ENCODE peak calls at places on chromosomes 12 and 14, in nine cellular contexts. F is bronchial epithelial cell; N is heart left ventricle; U is cardiac fibroblast; G is fibroblast of lung; D is IMR-90; C is lower leg skin; J is CD4-positive, alpha-beta T cell; H is nephron progenitor cell. W is an unnamed sample.

GRCh38 chr14:65255583-65256443 is 153.5 kb upstream of the MAX start:
- DNase-seq in F (peak; percentile 84), N (no peak), U (no peak), G (no peak), D (no peak), C (peak; percentile 87), J (no peak), H (peak; percentile 13), W (peak; percentile 46)

GRCh38 chr14:100129161-100129589 is 30.3 kb downstream of the DEGS2 start:
- DNase-seq in F (no peak), N (peak; percentile 53), U (peak; percentile 62), G (peak; percentile 53), D (peak; percentile 55), C (no peak), J (no peak), H (no peak), W (no peak)

GRCh38 chr14:24665440-24665991 is 31.5 kb upstream of the GZMB start:
- DNase-seq in F (peak; percentile 29), N (no peak), U (no peak), G (no peak), D (no peak), C (no peak), J (no peak), H (no peak), W (no peak)

GRCh38 chr12:19709889-19710288 is 270.6 kb downstream of the AEBP2 start:
- DNase-seq in F (no peak), N (no peak), U (no peak), G (no peak), D (peak; percentile 73), C (no peak), J (no peak), H (no peak), W (no peak)

GRCh38 chr14:31949709-31950108 is 127.4 kb upstream of the ARHGAP5 start:
- DNase-seq in F (peak; percentile 90), N (no peak), U (no peak), G (peak; percentile 33), D (peak; percentile 48), C (no peak), J (no peak), H (no peak), W (no peak)

GRCh38 chr12:50287271-50287670 is 4.0 kb upstream of the LIMA1 start:
- DNase-seq in F (no peak), N (no peak), U (no peak), G (no peak), D (no peak), C (no peak), J (no peak), H (no peak), W (no peak)

GRCh38 chr14:95523818-95524448 is 7.5 kb upstream of the SYNE3 start:
- DNase-seq in F (peak; percentile 55), N (no peak), U (peak; percentile 70), G (peak; percentile 90), D (peak; percentile 89), C (peak; percentile 76), J (peak; percentile 42), H (no peak), W (peak; percentile 83)

GRCh38 chr12:79407671-79408622 is 282.8 kb downstream of the PAWR start:
- DNase-seq in F (peak; percentile 79), N (peak; percentile 31), U (peak; percentile 92), G (peak; percentile 87), D (peak; percentile 91), C (no peak), J (no peak), H (peak; percentile 43), W (peak; percentile 85)

GRCh38 chr12:31588976-31589375 is 2.0 kb downstream of the DENND5B start:
- DNase-seq in F (no peak), N (no peak), U (peak; percentile 5), G (peak; percentile 12), D (no peak), C (no peak), J (no peak), H (no peak), W (no peak)

GRCh38 chr14:65200454-65200853 is 98.1 kb upstream of the MAX start:
- DNase-seq in F (no peak), N (no peak), U (no peak), G (no peak), D (no peak), C (no peak), J (no peak), H (no peak), W (no peak)

GRCh38 chr14:74763803-74764531 is 851 bp downstream of the YLPM1 start:
- DNase-seq in F (peak; percentile 66), N (peak; percentile 30), U (peak; percentile 17), G (peak; percentile 10), D (peak; percentile 17), C (peak; percentile 86), J (peak; percentile 7), H (peak; percentile 6), W (peak; percentile 22)

GRCh38 chr14:95138876-95139275 is 18.5 kb downstream of the DICER1 start:
- DNase-seq in F (no peak), N (no peak), U (no peak), G (no peak), D (peak; percentile 18), C (no peak), J (no peak), H (no peak), W (peak; percentile 15)

GRCh38 chr12:46187023-46187422 is 81.8 kb downstream of the SLC38A1 start:
- DNase-seq in F (peak; percentile 60), N (peak; percentile 40), U (peak; percentile 85), G (peak; percentile 94), D (peak; percentile 93), C (no peak), J (no peak), H (no peak), W (no peak)

GRCh38 chr12:52673713-52674415 is 6.3 kb downstream of the KRT1 start:
- DNase-seq in F (no peak), N (no peak), U (no peak), G (no peak), D (no peak), C (no peak), J (no peak), H (no peak), W (no peak)

GRCh38 chr14:70086685-70087379 is 101.9 kb downstream of the SLC8A3 start:
- DNase-seq in F (peak; percentile 48), N (no peak), U (peak; percentile 68), G (peak; percentile 62), D (peak; percentile 54), C (no peak), J (no peak), H (peak; percentile 28), W (peak; percentile 72)

GRCh38 chr12:11958216-11959091 is 112.3 kb upstream of the BCL2L14 start:
- DNase-seq in F (peak; percentile 93), N (no peak), U (peak; percentile 85), G (peak; percentile 81), D (peak; percentile 95), C (no peak), J (no peak), H (no peak), W (no peak)

DNA sequence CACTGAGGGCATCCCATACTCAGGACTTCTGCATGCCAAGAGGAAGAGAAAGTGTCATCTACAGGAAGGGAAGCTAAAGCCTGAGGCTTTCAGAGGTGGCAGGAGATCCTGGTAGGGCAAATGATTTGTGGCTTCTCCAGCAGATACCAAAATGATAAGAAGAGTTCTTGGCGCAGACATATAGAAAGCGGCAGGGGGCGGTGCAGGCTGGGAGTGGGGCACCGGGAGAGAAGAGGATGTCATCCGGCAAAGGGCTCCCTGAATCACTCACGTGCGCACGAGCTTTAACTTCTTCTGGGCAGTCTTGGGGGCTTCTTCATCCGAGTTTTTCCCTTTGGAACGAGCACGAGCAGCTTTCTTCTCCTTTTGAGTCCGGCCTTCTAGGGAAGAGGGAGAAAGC is 5.2 kb upstream of the ACRBP start:
- DNase-seq in F (no peak), N (no peak), U (no peak), G (no peak), D (no peak), C (no peak), J (no peak), H (no peak), W (no peak)
- TF ChIP-seq CTCF in F (no peak), N (no peak), U (no peak), G (no peak), D (no peak), C (no peak), J (no peak), H (no peak), W (no peak)

DNA sequence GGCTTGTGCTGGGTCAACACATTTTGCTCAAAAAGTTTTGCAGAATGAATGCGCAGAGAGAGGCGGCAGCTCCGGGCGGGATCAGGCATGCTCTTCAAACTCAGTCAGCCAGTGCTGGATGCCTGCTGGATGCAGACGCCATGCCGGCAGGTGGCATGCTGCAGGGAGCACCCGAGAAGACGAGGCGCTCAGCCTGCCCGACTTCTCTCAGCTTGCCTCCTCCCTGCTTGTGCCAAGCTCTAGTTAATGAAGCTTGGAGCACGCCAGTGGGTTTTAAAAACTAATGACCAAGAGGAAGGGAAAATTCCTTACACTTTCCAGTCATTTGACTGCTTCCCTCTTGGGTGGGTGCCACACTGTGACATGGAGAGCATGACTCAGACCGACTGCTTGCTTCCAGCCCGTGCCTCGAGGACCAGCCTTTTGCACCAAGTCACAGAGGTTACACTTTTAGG is 39.8 kb downstream of the SLC24A4 start:
- DNase-seq in F (no peak), N (no peak), U (peak; percentile 19), G (no peak), D (peak; percentile 13), C (peak; percentile 86), J (no peak), H (no peak), W (no peak)
- TF ChIP-seq CTCF in F (no peak), N (no peak), U (no peak), G (no peak), D (no peak), C (no peak), J (no peak), H (no peak), W (no peak)

GRCh38 chr12:94875525-94875924 is 128.0 kb downstream of the NDUFA12 start:
- DNase-seq in F (peak; percentile 69), N (no peak), U (peak; percentile 10), G (peak; percentile 28), D (no peak), C (no peak), J (no peak), H (no peak), W (peak; percentile 27)
- TF ChIP-seq CTCF in F (peak; percentile 26), N (no peak), U (no peak), G (peak; percentile 22), D (no peak), C (no peak), J (no peak), H (peak; percentile 49), W (no peak)

GRCh38 chr14:79724934-79725717 is 486.2 kb downstream of the DIO2 start:
- DNase-seq in F (no peak), N (no peak), U (no peak), G (no peak), D (no peak), C (no peak), J (no peak), H (no peak), W (no peak)

GRCh38 chr14:79732911-79733310 is 478.4 kb downstream of the DIO2 start:
- DNase-seq in F (no peak), N (no peak), U (peak; percentile 15), G (peak; percentile 28), D (peak; percentile 51), C (no peak), J (no peak), H (no peak), W (peak; percentile 22)

GRCh38 chr14:79728331-79728730 is 483.0 kb downstream of the DIO2 start:
- DNase-seq in F (no peak), N (no peak), U (no peak), G (no peak), D (no peak), C (no peak), J (no peak), H (no peak), W (no peak)

GRCh38 chr14:79730911-79731310 is 480.4 kb downstream of the DIO2 start:
- DNase-seq in F (no peak), N (no peak), U (no peak), G (no peak), D (no peak), C (no peak), J (no peak), H (no peak), W (no peak)

GRCh38 chr14:79727900-79728299 is 483.4 kb downstream of the DIO2 start:
- DNase-seq in F (no peak), N (no peak), U (no peak), G (no peak), D (no peak), C (no peak), J (no peak), H (no peak), W (no peak)
- TF ChIP-seq CTCF in F (no peak), N (no peak), U (no peak), G (no peak), D (no peak), C (no peak), J (no peak), H (no peak), W (no peak)

W was measured in cardiac muscle cell.